ENCODE peak calls at places on chromosomes 11 and 22, in seven cellular contexts. N is GM12892, G is colonic mucosa, O is NCI-H774, X is nephron progenitor cell, V is NCI-H1694 treated with DMSO at 0.1 percent for 48 hours, K is ovary. F is an unnamed sample.

GRCh38 chr11:75795276-75796090 is 19.5 kb upstream of the UVRAG start:
- DNase-seq in N (no peak), G (no peak), O (no peak), X (no peak), V (no peak), K (no peak), F (no peak)

GRCh38 chr11:2574553-2575535 is 125.0 kb downstream of the KCNQ1OT1 start:
- DNase-seq in N (no peak), G (peak; percentile 44), O (no peak), X (no peak), V (no peak), K (peak; percentile 29), F (peak; percentile 5)

GRCh38 chr11:34623463-34623862 is 2.6 kb downstream of the EHF start:
- DNase-seq in N (no peak), G (peak; percentile 50), O (no peak), X (no peak), V (no peak), K (no peak), F (no peak)

GRCh38 chr11:95835768-95836488 is 45.6 kb downstream of the CEP57 start:
- DNase-seq in N (no peak), G (peak; percentile 72), O (peak; percentile 68), X (peak; percentile 62), V (peak; percentile 45), K (peak; percentile 55), F (peak; percentile 77)

GRCh38 chr22:32378703-32379272 is 21.1 kb downstream of the RFPL3 start:
- DNase-seq in N (no peak), G (peak; percentile 38), O (no peak), X (peak; percentile 62), V (peak; percentile 1), K (no peak), F (peak; percentile 73)

GRCh38 chr11:27200779-27201453 is 160.3 kb downstream of the BBOX1 start:
- DNase-seq in N (no peak), G (peak; percentile 18), O (no peak), X (no peak), V (no peak), K (no peak), F (no peak)

GRCh38 chr11:15698855-15699254 is 584.1 kb downstream of the INSC start:
- DNase-seq in N (no peak), G (no peak), O (no peak), X (no peak), V (no peak), K (no peak), F (no peak)

GRCh38 chr22:46619830-46620501 is at the start of gene GRAMD4:
- DNase-seq in N (no peak), G (no peak), O (no peak), X (no peak), V (peak; percentile 60), K (no peak), F (peak; percentile 87)

GRCh38 chr11:100830295-100830694 is 143.2 kb downstream of the ARHGAP42 start:
- DNase-seq in N (no peak), G (no peak), O (no peak), X (peak; percentile 25), V (no peak), K (no peak), F (no peak)

GRCh38 chr11:132056689-132057088 is 686.3 kb downstream of the NTM start:
- DNase-seq in N (no peak), G (no peak), O (no peak), X (no peak), V (no peak), K (no peak), F (no peak)

GRCh38 chr11:45610627-45611026 is 54.8 kb downstream of the CHST1 start:
- DNase-seq in N (no peak), G (no peak), O (no peak), X (no peak), V (no peak), K (no peak), F (no peak)

GRCh38 chr11:123483058-123483457 is 53.0 kb downstream of the GRAMD1B start:
- DNase-seq in N (no peak), G (no peak), O (no peak), X (no peak), V (no peak), K (no peak), F (no peak)

GRCh38 chr22:38038426-38038825 is 18.8 kb upstream of the PICK1 start:
- DNase-seq in N (no peak), G (no peak), O (no peak), X (no peak), V (no peak), K (no peak), F (no peak)

GRCh38 chr11:120040136-120040840 is 97.6 kb downstream of the TRIM29 start:
- DNase-seq in N (no peak), G (peak; percentile 4), O (no peak), X (no peak), V (no peak), K (no peak), F (no peak)

GRCh38 chr11:95972055-95972454 is 48.1 kb upstream of the MTMR2 start:
- DNase-seq in N (no peak), G (no peak), O (no peak), X (no peak), V (no peak), K (no peak), F (no peak)

GRCh38 chr22:32794449-32795213 is 6.9 kb upstream of the TIMP3 start:
- DNase-seq in N (no peak), G (no peak), O (no peak), X (no peak), V (no peak), K (no peak), F (no peak)

GRCh38 chr11:36210529-36210928 is 78.7 kb downstream of the COMMD9 start:
- DNase-seq in N (no peak), G (no peak), O (no peak), X (no peak), V (no peak), K (no peak), F (no peak)

GRCh38 chr22:19959043-19959586 is 17.5 kb upstream of the TXNRD2 start:
- DNase-seq in N (peak; percentile 5), G (peak; percentile 87), O (no peak), X (peak; percentile 99), V (no peak), K (peak; percentile 91), F (peak; percentile 62)

GRCh38 chr22:19643448-19644313 is 70.6 kb upstream of the SEPTIN5 start:
- DNase-seq in N (no peak), G (no peak), O (no peak), X (no peak), V (no peak), K (no peak), F (no peak)

GRCh38 chr22:17084554-17085276 is at the start of gene IL17RA:
- DNase-seq in N (peak; percentile 80), G (peak; percentile 95), O (peak; percentile 83), X (peak; percentile 91), V (peak; percentile 70), K (peak; percentile 91), F (peak; percentile 93)

GRCh38 chr11:61966673-61967176 is 709 bp downstream of the FTH1 start:
- DNase-seq in N (no peak), G (peak; percentile 47), O (no peak), X (peak; percentile 44), V (no peak), K (no peak), F (peak; percentile 31)

GRCh38 chr11:83235825-83236224 is 42.3 kb downstream of the ANKRD42 start:
- DNase-seq in N (no peak), G (no peak), O (no peak), X (no peak), V (no peak), K (no peak), F (no peak)

GRCh38 chr11:68517121-68517741 is 56.7 kb downstream of the PPP6R3 start:
- DNase-seq in N (no peak), G (no peak), O (no peak), X (no peak), V (no peak), K (no peak), F (no peak)

GRCh38 chr11:86157797-86158378 is 86.7 kb upstream of the EED start:
- DNase-seq in N (no peak), G (no peak), O (no peak), X (no peak), V (no peak), K (no peak), F (no peak)

GRCh38 chr11:69702769-69703510 is 882 bp downstream of the FGF19 start:
- DNase-seq in N (no peak), G (no peak), O (no peak), X (peak; percentile 23), V (no peak), K (no peak), F (no peak)

GRCh38 chr11:108009497-108010360 is 1.0 kb downstream of the CUL5 start:
- DNase-seq in N (no peak), G (peak; percentile 30), O (no peak), X (no peak), V (no peak), K (no peak), F (no peak)

GRCh38 chr11:127191689-127192088 is 191.1 kb upstream of the KIRREL3 start:
- DNase-seq in N (no peak), G (no peak), O (peak; percentile 7), X (no peak), V (no peak), K (no peak), F (no peak)

GRCh38 chr11:13962562-13963168 is at the start of gene SPON1:
- DNase-seq in N (peak; percentile 18), G (peak; percentile 65), O (peak; percentile 21), X (peak; percentile 81), V (no peak), K (peak; percentile 75), F (peak; percentile 66)

GRCh38 chr11:69253028-69253427 is 40.9 kb upstream of the MYEOV start:
- DNase-seq in N (no peak), G (no peak), O (no peak), X (no peak), V (no peak), K (no peak), F (no peak)

GRCh38 chr11:26905368-26905767 is 88.5 kb upstream of the FIBIN start:
- DNase-seq in N (no peak), G (no peak), O (no peak), X (no peak), V (peak; percentile 10), K (no peak), F (no peak)

GRCh38 chr11:61111060-61111435 is 8.8 kb downstream of the CD5 start:
- DNase-seq in N (no peak), G (no peak), O (no peak), X (no peak), V (no peak), K (no peak), F (no peak)

GRCh38 chr11:70067591-70068341 is 10.4 kb upstream of the ANO1 start:
- DNase-seq in N (no peak), G (peak; percentile 16), O (no peak), X (no peak), V (no peak), K (no peak), F (no peak)

GRCh38 chr11:61693897-61694840 is 14.0 kb downstream of the DAGLA start:
- DNase-seq in N (no peak), G (peak; percentile 75), O (no peak), X (no peak), V (peak; percentile 14), K (peak; percentile 68), F (no peak)

GRCh38 chr11:27173545-27173944 is 132.9 kb downstream of the BBOX1 start:
- DNase-seq in N (no peak), G (no peak), O (no peak), X (no peak), V (no peak), K (no peak), F (no peak)

F was measured in WERI-Rb-1.